ENCODE peak calls at places on chromosomes 4 and X, in six cellular contexts. D is epithelial cell of proximal tubule, K is H1, L is transverse colon, X is ascending aorta, M is hepatocyte. F is an unnamed sample.

GRCh38 chr4:120856294-120856693 is 66.2 kb downstream of the PRDM5 start:
- DNase-seq in K (no peak), M (no peak), X (no peak), D (no peak), L (no peak), F (no peak)

GRCh38 chr4:84258905-84259830 is 239.9 kb downstream of the NKX6-1 start:
- DNase-seq in X (no peak), D (no peak), K (no peak), M (peak), L (no peak), F (no peak)

GRCh38 chr4:88971536-88971935 is 85.4 kb downstream of the FAM13A start:
- DNase-seq in X (no peak), K (no peak), L (no peak), D (no peak), M (no peak), F (no peak)

GRCh38 chrX:40628506-40628905 is 5.3 kb downstream of the MPC1L start:
- DNase-seq in L (no peak), M (no peak), K (no peak), D (no peak), X (no peak), F (no peak)

GRCh38 chr4:62709618-62710252 is 1509.6 kb downstream of the ADGRL3 start:
- DNase-seq in K (no peak), X (no peak), L (no peak), M (peak), D (no peak), F (no peak)

GRCh38 chr4:148162554-148162953 is 279.7 kb downstream of the NR3C2 start:
- DNase-seq in M (peak), D (no peak), K (no peak), X (no peak), L (no peak), F (no peak)

GRCh38 chrX:44828008-44828605 is 15.7 kb upstream of the DUSP21 start:
- DNase-seq in M (no peak), X (no peak), K (no peak), D (peak), L (no peak), F (peak)

GRCh38 chrX:129511689-129512088 is 11.6 kb downstream of the SMARCA1 start:
- DNase-seq in K (no peak), L (no peak), X (no peak), D (no peak), M (no peak), F (no peak)

GRCh38 chrX:1249101-1249887 is 19.3 kb upstream of the CSF2RA start:
- DNase-seq in D (no peak), X (peak), K (no peak), M (peak), L (peak), F (no peak)

GRCh38 chr4:113222431-113222979 is 173.1 kb downstream of the ANK2 start:
- DNase-seq in D (no peak), K (no peak), M (no peak), L (no peak), X (no peak), F (no peak)

GRCh38 chr4:8892556-8893226 is 21.1 kb upstream of the HMX1 start:
- DNase-seq in K (no peak), D (no peak), L (no peak), M (no peak), X (no peak), F (no peak)

GRCh38 chr4:118683513-118683912 is 1.7 kb upstream of the METTL14 start:
- DNase-seq in L (no peak), K (no peak), D (no peak), M (peak), X (no peak), F (no peak)

GRCh38 chr4:48767530-48767929 is 12.5 kb downstream of the FRYL start:
- DNase-seq in X (no peak), K (no peak), D (no peak), L (no peak), M (no peak), F (no peak)

GRCh38 chr4:67346654-67347053 is 198.6 kb downstream of the CENPC start:
- DNase-seq in X (no peak), D (no peak), L (no peak), K (no peak), M (no peak), F (no peak)

GRCh38 chr4:82589756-82590155 is 28.0 kb upstream of the TMEM150C start:
- DNase-seq in M (no peak), K (no peak), L (no peak), D (no peak), X (no peak), F (no peak)

GRCh38 chr4:6772223-6772928 is 10.2 kb upstream of the KIAA0232 start:
- DNase-seq in M (no peak), D (no peak), K (no peak), X (no peak), L (peak), F (no peak)

GRCh38 chr4:121939690-121940089 is 12.2 kb downstream of the TRPC3 start:
- DNase-seq in M (peak), K (no peak), L (no peak), X (no peak), D (no peak), F (no peak)

GRCh38 chrX:100411802-100412333 is 1.8 kb upstream of the PCDH19 start:
- DNase-seq in K (no peak), X (no peak), M (no peak), L (no peak), D (no peak), F (no peak)

GRCh38 chrX:153768311-153769157 is 4.5 kb downstream of the PLXNB3 start:
- DNase-seq in D (no peak), X (no peak), M (no peak), L (peak), K (no peak), F (no peak)

GRCh38 chrX:64204252-64204651 is 1.3 kb downstream of the AMER1 start:
- DNase-seq in L (peak), K (no peak), D (no peak), X (peak), M (peak), F (no peak)

GRCh38 chrX:138775501-138775900 is 64.0 kb upstream of the FGF13 start:
- DNase-seq in K (no peak), M (peak), L (no peak), D (no peak), X (no peak), F (no peak)

GRCh38 chr4:10164877-10165283 is 48.3 kb upstream of the WDR1 start:
- DNase-seq in K (peak), X (no peak), L (peak), M (peak), D (no peak), F (no peak)

GRCh38 chr4:120977435-120977997 is 55.0 kb upstream of the PRDM5 start:
- DNase-seq in K (no peak), D (peak), L (peak), X (no peak), M (peak), F (peak)

GRCh38 chr4:142373610-142374009 is 472.5 kb downstream of the INPP4B start:
- DNase-seq in L (no peak), X (no peak), M (no peak), D (no peak), K (no peak), F (no peak)

GRCh38 chrX:57899064-57899463 is 11.2 kb downstream of the ZXDA start:
- DNase-seq in M (no peak), K (no peak), D (no peak), L (no peak), X (no peak), F (no peak)

GRCh38 chr4:124111922-124112321 is 600.6 kb downstream of the ANKRD50 start:
- DNase-seq in D (peak), X (no peak), L (no peak), K (peak), M (peak), F (peak)

GRCh38 chrX:57586360-57586759 is 5.5 kb upstream of the ZXDB start:
- DNase-seq in L (no peak), D (no peak), X (no peak), K (no peak), M (no peak), F (no peak)

GRCh38 chr4:82721819-82722423 is 76.7 kb downstream of the SCD5 start:
- DNase-seq in X (no peak), L (no peak), K (no peak), M (peak), D (no peak), F (no peak)

GRCh38 chr4:159248383-159249178 is 145.7 kb downstream of the RAPGEF2 start:
- DNase-seq in D (no peak), L (no peak), K (no peak), X (no peak), M (peak), F (no peak)

GRCh38 chr4:184826315-184827266 is 823 bp upstream of the ACSL1 start:
- DNase-seq in L (peak), D (no peak), X (no peak), M (no peak), K (no peak), F (no peak)

GRCh38 chr4:18850763-18851331 is 829.3 kb upstream of the LCORL start:
- DNase-seq in D (no peak), L (no peak), K (no peak), X (no peak), M (no peak), F (no peak)

GRCh38 chr4:10053635-10054453 is 32.5 kb upstream of the SLC2A9 start:
- DNase-seq in X (no peak), M (no peak), L (no peak), K (no peak), D (no peak), F (no peak)

GRCh38 chrX:65690057-65690855 is 22.8 kb downstream of the MSN start:
- DNase-seq in K (no peak), M (no peak), L (no peak), X (peak), D (peak), F (no peak)

GRCh38 chr4:106062452-106062875 is 167.2 kb downstream of the NPNT start:
- DNase-seq in L (no peak), X (no peak), M (no peak), K (no peak), D (peak), F (peak)

GRCh38 chrX:151363316-151363715 is 33.7 kb upstream of the VMA21 start:
- DNase-seq in D (no peak), L (no peak), K (no peak), X (no peak), M (no peak), F (no peak)

GRCh38 chr4:152937535-152938236 is 1.6 kb downstream of the FHDC1 start:
- DNase-seq in X (no peak), K (no peak), M (peak), L (peak), D (no peak), F (no peak)

GRCh38 chrX:39946822-39947221 is 150.9 kb downstream of the BCOR start:
- DNase-seq in D (no peak), L (no peak), K (no peak), M (no peak), X (no peak), F (peak)

GRCh38 chr4:180571516-180571915 is 1671.7 kb upstream of the TENM3 start:
- DNase-seq in D (no peak), K (no peak), X (no peak), L (no peak), M (no peak), F (no peak)

GRCh38 chr4:180567080-180567479 is 1676.1 kb upstream of the TENM3 start:
- DNase-seq in D (no peak), K (no peak), X (no peak), M (no peak), L (no peak), F (no peak)

GRCh38 chr4:180565856-180566431 is 1677.3 kb upstream of the TENM3 start:
- DNase-seq in M (no peak), K (no peak), X (no peak), D (no peak), L (no peak), F (no peak)

GRCh38 chr4:180563977-180564376 is 1679.2 kb upstream of the TENM3 start:
- DNase-seq in X (no peak), K (no peak), L (no peak), M (peak), D (no peak), F (no peak)

GRCh38 chr4:180566492-180566891 is 1676.7 kb upstream of the TENM3 start:
- DNase-seq in M (no peak), K (no peak), D (no peak), L (no peak), X (no peak), F (no peak)
- TF ChIP-seq CTCF in M (no peak), K (no peak), D (no peak), L (no peak), X (no peak), F (no peak)

DNA sequence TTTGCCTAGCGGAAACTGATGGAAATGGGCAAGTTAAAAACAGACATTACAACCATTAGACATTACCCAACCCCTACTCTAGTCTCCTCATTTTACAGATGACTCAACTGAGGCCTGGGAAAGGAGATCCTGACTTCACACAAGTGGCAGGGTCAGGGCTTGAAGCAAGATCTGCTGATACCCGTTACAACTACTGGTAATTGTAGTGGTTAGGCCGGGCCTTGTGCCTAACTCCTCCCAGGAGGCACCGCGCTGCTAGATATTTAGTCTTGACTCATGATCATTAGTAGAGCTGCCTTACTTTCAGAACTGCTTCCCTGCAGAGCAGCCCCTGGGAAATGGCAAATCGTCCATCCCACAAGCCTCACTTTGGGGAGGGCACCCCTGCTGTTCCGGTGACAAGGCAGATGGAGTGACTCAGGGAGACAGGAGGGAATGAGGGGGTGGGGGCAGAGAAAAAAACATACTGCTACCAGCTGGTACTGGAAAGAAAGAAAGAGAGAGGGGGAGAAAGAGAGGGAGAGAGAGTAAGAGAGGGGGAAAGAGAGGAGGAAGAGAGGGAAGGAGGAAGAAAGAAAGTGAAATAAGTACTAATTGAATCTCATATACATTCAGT is 12.2 kb downstream of the ARHGEF6 start:
- DNase-seq in K (peak), X (peak), L (peak), M (peak), D (no peak), F (no peak)
- H3K4me3 ChIP-seq in K (no peak), X (no peak), L (no peak), M (no peak), D (no peak), F (no peak)

GRCh38 chrX:68719904-68720614 is 72.6 kb downstream of the STARD8 start:
- DNase-seq in L (no peak), M (no peak), K (no peak), D (no peak), X (peak), F (no peak)
- TF ChIP-seq CTCF in L (no peak), M (no peak), K (peak), D (peak), X (no peak), F (peak)

GRCh38 chr4:143558823-143559756 is 45.6 kb downstream of the SMARCA5 start:
- DNase-seq in L (peak), D (peak), X (peak), K (peak), M (peak), F (peak)
- H3K4me3 ChIP-seq in L (peak), D (peak), X (peak), K (peak), M (peak), F (peak)

GRCh38 chr4:77818667-77819408 is at the start of gene CNOT6L:
- DNase-seq in K (no peak), D (no peak), X (peak), M (peak), L (peak), F (peak)

GRCh38 chr4:77819836-77820679 is 890 bp upstream of the CNOT6L start:
- DNase-seq in X (peak), M (peak), L (peak), D (no peak), K (no peak), F (peak)

GRCh38 chr4:77819409-77819835 is 254 bp upstream of the CNOT6L start:
- DNase-seq in X (no peak), K (no peak), L (no peak), D (no peak), M (peak), F (no peak)

GRCh38 chr4:77821775-77822174 is 2.6 kb upstream of the CNOT6L start:
- DNase-seq in D (no peak), K (no peak), L (no peak), X (no peak), M (no peak), F (no peak)

GRCh38 chr4:77820836-77821561 is 1.8 kb upstream of the CNOT6L start:
- DNase-seq in X (no peak), K (no peak), M (peak), L (no peak), D (no peak), F (no peak)
- TF ChIP-seq CTCF in X (no peak), K (no peak), M (no peak), L (no peak), D (no peak), F (no peak)

GRCh38 chr4:70914631-70915030 is 12.5 kb downstream of the MOB1B start:
- DNase-seq in D (no peak), L (no peak), M (no peak), K (no peak), X (no peak), F (no peak)
- H3K4me3 ChIP-seq in D (no peak), L (no peak), M (no peak), K (no peak), X (no peak), F (no peak)

GRCh38 chr4:157127571-157127970 is 51.6 kb downstream of the GLRB start:
- DNase-seq in M (no peak), X (no peak), L (no peak), D (no peak), K (no peak), F (no peak)

GRCh38 chr4:157128395-157128794 is 52.4 kb downstream of the GLRB start:
- DNase-seq in X (no peak), M (peak), K (no peak), L (no peak), D (no peak), F (no peak)
- TF ChIP-seq CTCF in X (no peak), M (peak), K (no peak), L (no peak), D (peak), F (peak)

GRCh38 chr4:4864940-4865704 is 5.7 kb downstream of the MSX1 start:
- DNase-seq in X (no peak), M (peak), D (no peak), K (no peak), L (no peak), F (no peak)
- H3K4me3 ChIP-seq in X (no peak), M (no peak), D (no peak), K (no peak), L (no peak), F (no peak)

F was measured in kidney epithelial cell.